ENCODE peak calls at places on chromosomes 5 and 9, in four cellular contexts. One of them, this sample, is unnamed.

GRCh38 chr9:120688758-120689157 is 25.5 kb downstream of the MEGF9 start:
- DNase-seq in HT-29: no peak
- DNase-seq in T-helper 9 cell: no peak
- DNase-seq in smooth muscle cell of the brain vasculature: no peak
- DNase-seq in this sample: no peak

GRCh38 chr5:181151146-181151545 is 3.8 kb downstream of the OR2V2 start:
- DNase-seq in T-helper 9 cell: no peak
- DNase-seq in HT-29: no peak
- DNase-seq in smooth muscle cell of the brain vasculature: no peak
- DNase-seq in this sample: no peak

GRCh38 chr5:166845044-166845443 is 1446.4 kb upstream of the WWC1 start:
- DNase-seq in HT-29: peak
- DNase-seq in T-helper 9 cell: no peak
- DNase-seq in smooth muscle cell of the brain vasculature: no peak
- DNase-seq in this sample: no peak

GRCh38 chr5:145984072-145984471 is 47.7 kb downstream of the SH3RF2 start:
- DNase-seq in HT-29: no peak
- DNase-seq in smooth muscle cell of the brain vasculature: no peak
- DNase-seq in T-helper 9 cell: no peak
- DNase-seq in this sample: no peak

GRCh38 chr5:110757118-110757729 is 18.4 kb downstream of the SLC25A46 start:
- DNase-seq in HT-29: peak
- DNase-seq in smooth muscle cell of the brain vasculature: peak
- DNase-seq in T-helper 9 cell: no peak
- DNase-seq in this sample: no peak

GRCh38 chr9:137774775-137775386 is 102.7 kb upstream of the CACNA1B start:
- DNase-seq in smooth muscle cell of the brain vasculature: no peak
- DNase-seq in HT-29: no peak
- DNase-seq in T-helper 9 cell: no peak
- DNase-seq in this sample: no peak

GRCh38 chr5:40511801-40512200 is 167.9 kb upstream of the PTGER4 start:
- DNase-seq in HT-29: no peak
- DNase-seq in smooth muscle cell of the brain vasculature: no peak
- DNase-seq in T-helper 9 cell: no peak
- DNase-seq in this sample: no peak

GRCh38 chr5:9733456-9733855 is 103.3 kb upstream of the TAS2R1 start:
- DNase-seq in smooth muscle cell of the brain vasculature: no peak
- DNase-seq in HT-29: no peak
- DNase-seq in T-helper 9 cell: no peak
- DNase-seq in this sample: no peak

GRCh38 chr9:73038613-73039012 is 85.8 kb upstream of the ALDH1A1 start:
- DNase-seq in HT-29: peak
- DNase-seq in smooth muscle cell of the brain vasculature: no peak
- DNase-seq in T-helper 9 cell: no peak
- DNase-seq in this sample: no peak

GRCh38 chr9:82247318-82247717 is 258.7 kb downstream of the SPATA31D1 start:
- DNase-seq in HT-29: no peak
- DNase-seq in T-helper 9 cell: no peak
- DNase-seq in smooth muscle cell of the brain vasculature: no peak
- DNase-seq in this sample: no peak

GRCh38 chr5:127028822-127029457 is 1.4 kb downstream of the MARCHF3 start:
- DNase-seq in smooth muscle cell of the brain vasculature: no peak
- DNase-seq in HT-29: peak
- DNase-seq in T-helper 9 cell: no peak
- DNase-seq in this sample: no peak

GRCh38 chr5:93622240-93622885 is 39.3 kb downstream of the NR2F1 start:
- DNase-seq in HT-29: peak
- DNase-seq in T-helper 9 cell: peak
- DNase-seq in smooth muscle cell of the brain vasculature: no peak
- DNase-seq in this sample: peak

GRCh38 chr5:165360366-165361142 is 1855.1 kb downstream of the MAT2B start:
- DNase-seq in T-helper 9 cell: no peak
- DNase-seq in smooth muscle cell of the brain vasculature: no peak
- DNase-seq in HT-29: no peak
- DNase-seq in this sample: no peak

GRCh38 chr9:115276621-115277020 is 158.7 kb upstream of the TNC start:
- DNase-seq in HT-29: no peak
- DNase-seq in T-helper 9 cell: no peak
- DNase-seq in smooth muscle cell of the brain vasculature: no peak
- DNase-seq in this sample: no peak

GRCh38 chr9:108535526-108535925 is 320.3 kb downstream of the ACTL7B start:
- DNase-seq in smooth muscle cell of the brain vasculature: no peak
- DNase-seq in T-helper 9 cell: no peak
- DNase-seq in HT-29: peak
- DNase-seq in this sample: no peak

GRCh38 chr9:113990975-113991471 is 87.1 kb downstream of the AMBP start:
- DNase-seq in smooth muscle cell of the brain vasculature: no peak
- DNase-seq in HT-29: no peak
- DNase-seq in T-helper 9 cell: no peak
- DNase-seq in this sample: no peak

GRCh38 chr9:134895849-134896833 is 15.5 kb downstream of the FCN2 start:
- DNase-seq in smooth muscle cell of the brain vasculature: peak
- DNase-seq in T-helper 9 cell: no peak
- DNase-seq in HT-29: no peak
- DNase-seq in this sample: no peak

GRCh38 chr9:91775011-91775707 is 174.9 kb downstream of the ROR2 start:
- DNase-seq in T-helper 9 cell: peak
- DNase-seq in HT-29: peak
- DNase-seq in smooth muscle cell of the brain vasculature: peak
- DNase-seq in this sample: no peak

GRCh38 chr9:125984461-125984860 is 237.3 kb downstream of the PBX3 start:
- DNase-seq in smooth muscle cell of the brain vasculature: no peak
- DNase-seq in HT-29: no peak
- DNase-seq in T-helper 9 cell: no peak
- DNase-seq in this sample: no peak

GRCh38 chr9:37926737-37927590 is 23.0 kb upstream of the SLC25A51 start:
- DNase-seq in smooth muscle cell of the brain vasculature: no peak
- DNase-seq in T-helper 9 cell: no peak
- DNase-seq in HT-29: no peak
- DNase-seq in this sample: no peak

GRCh38 chr5:98065261-98065909 is 708.1 kb upstream of the RGMB start:
- DNase-seq in HT-29: no peak
- DNase-seq in T-helper 9 cell: no peak
- DNase-seq in smooth muscle cell of the brain vasculature: no peak
- DNase-seq in this sample: no peak

This sample was measured in T-helper 22 cell.